ENCODE peak calls at places on chromosomes 1 and 21, in seven cellular contexts. U is HS-5; N is foreskin fibroblast; K is central memory CD4-positive, alpha-beta T cell; G is EL; R is activated CD4-positive, alpha-beta memory T cell treated with anti-CD3 and anti-CD28 coated beads for 36 hours; J is ACHN. O is an unnamed sample.
A peak's percentile ranks its signal among the peaks of the same experiment; 100 is the strongest.

GRCh38 chr1:169312084-169312954 is 55.3 kb downstream of the NME7 start:
- DNase-seq in U (peak; percentile 90), N (peak; percentile 88), K (peak; percentile 2), G (peak; percentile 95), R (peak; percentile 58), J (peak; percentile 98), O (peak; percentile 99)

GRCh38 chr1:183239793-183240625 is 53.9 kb downstream of the LAMC2 start:
- DNase-seq in U (no peak), N (no peak), K (no peak), G (no peak), R (no peak), J (no peak), O (no peak)

GRCh38 chr21:45550552-45551210 is 8.4 kb upstream of the SLC19A1 start:
- DNase-seq in U (no peak), N (no peak), K (peak; percentile 17), G (no peak), R (peak; percentile 87), J (no peak), O (peak; percentile 31)

GRCh38 chr1:52814465-52814864 is 28.1 kb upstream of the ZYG11A start:
- DNase-seq in U (no peak), N (peak; percentile 34), K (no peak), G (peak; percentile 21), R (no peak), J (no peak), O (peak; percentile 29)

GRCh38 chr1:54456921-54457529 is 50.8 kb upstream of the SSBP3 start:
- DNase-seq in U (no peak), N (no peak), K (no peak), G (no peak), R (no peak), J (no peak), O (no peak)

GRCh38 chr21:45934071-45934470 is 47.5 kb upstream of the COL6A1 start:
- DNase-seq in U (no peak), N (no peak), K (no peak), G (no peak), R (no peak), J (no peak), O (no peak)

GRCh38 chr1:54882483-54882882 is 4.5 kb downstream of the DHCR24 start:
- DNase-seq in U (no peak), N (no peak), K (no peak), G (peak; percentile 18), R (no peak), J (no peak), O (peak; percentile 39)

GRCh38 chr1:110525250-110525597 is 6.2 kb upstream of the KCNA10 start:
- DNase-seq in U (peak; percentile 1), N (no peak), K (no peak), G (peak; percentile 37), R (no peak), J (no peak), O (no peak)

GRCh38 chr1:110188116-110188618 is 21.9 kb upstream of the KCNC4 start:
- DNase-seq in U (no peak), N (no peak), K (no peak), G (peak; percentile 74), R (no peak), J (no peak), O (no peak)

GRCh38 chr1:224735159-224735558 is 119.0 kb downstream of the CNIH3 start:
- DNase-seq in U (no peak), N (no peak), K (no peak), G (no peak), R (no peak), J (no peak), O (no peak)